ENCODE peak calls at places on chromosomes 1 and 21, in nine cellular contexts. V is GM23248, L is psoas muscle, I is PC-3, U is colonic mucosa, T is right cardiac atrium, J is Karpas-422, B is H9, R is ovary. Y is an unnamed sample.

GRCh38 chr1:16905112-16905855 is 9.5 kb downstream of the RNU1-2 start:
- DNase-seq in V (peak; percentile 91), I (peak; percentile 77), J (no peak), T (no peak), U (no peak), R (peak; percentile 45), L (no peak), B (peak; percentile 66), Y (peak; percentile 95)

GRCh38 chr1:222736972-222737371 is at the start of gene FAM177B:
- DNase-seq in J (no peak), I (peak; percentile 93), R (no peak), B (no peak), V (no peak), T (no peak), U (no peak), L (no peak), Y (no peak)

GRCh38 chr1:9776685-9777084 is 47.1 kb downstream of the CLSTN1 start:
- DNase-seq in R (no peak), J (no peak), U (no peak), T (no peak), V (no peak), L (no peak), I (no peak), B (no peak), Y (no peak)

GRCh38 chr1:153404768-153405167 is 11.6 kb upstream of the S100A7A start:
- DNase-seq in B (peak; percentile 73), R (no peak), J (peak; percentile 75), V (peak; percentile 28), L (peak; percentile 28), U (peak; percentile 61), T (peak; percentile 73), I (peak; percentile 64), Y (no peak)

GRCh38 chr1:154446292-154446691 is 41.1 kb downstream of the IL6R start:
- DNase-seq in L (no peak), B (no peak), I (no peak), J (no peak), R (peak; percentile 65), T (peak; percentile 22), V (peak; percentile 91), U (no peak), Y (no peak)

GRCh38 chr1:168512864-168513595 is 30.8 kb downstream of the XCL2 start:
- DNase-seq in V (no peak), U (no peak), T (peak; percentile 26), R (no peak), B (no peak), L (no peak), J (no peak), I (no peak), Y (peak; percentile 94)

GRCh38 chr21:26405735-26406361 is 167.2 kb downstream of the CYYR1 start:
- DNase-seq in V (peak; percentile 89), J (peak; percentile 52), R (no peak), T (no peak), B (peak; percentile 36), U (no peak), L (no peak), I (peak; percentile 88), Y (peak; percentile 35)

GRCh38 chr1:19368964-19369363 is 56.8 kb downstream of the SLC66A1 start:
- DNase-seq in R (no peak), U (no peak), V (no peak), B (no peak), L (no peak), T (no peak), J (no peak), I (no peak), Y (no peak)

GRCh38 chr1:25727819-25728286 is 72.1 kb upstream of the SELENON start:
- DNase-seq in J (no peak), R (peak; percentile 80), V (peak; percentile 40), B (no peak), T (peak; percentile 93), I (no peak), U (peak; percentile 70), L (peak; percentile 64), Y (peak; percentile 95)

GRCh38 chr1:205251576-205251975 is 23.8 kb downstream of the TMCC2 start:
- DNase-seq in T (no peak), U (no peak), I (no peak), R (no peak), L (no peak), J (no peak), B (no peak), V (no peak), Y (no peak)
- H3K27ac ChIP-seq in T (no peak overlapping the region), U (no peak overlapping the region), I (no peak overlapping the region), R (no peak overlapping the region), L (peak overlapping the region; percentile 84), J (no peak overlapping the region), B (no peak overlapping the region), V (no peak overlapping the region), Y (no peak overlapping the region)

GRCh38 chr1:207815913-207816312 is 64.1 kb downstream of the CD46 start:
- DNase-seq in B (no peak), J (no peak), R (no peak), U (no peak), V (peak; percentile 77), L (no peak), I (peak; percentile 85), T (no peak), Y (no peak)

GRCh38 chr1:207818971-207819451 is 67.2 kb downstream of the CD46 start:
- DNase-seq in B (no peak), T (no peak), U (no peak), J (no peak), I (peak; percentile 74), L (no peak), V (peak; percentile 75), R (no peak), Y (no peak)

GRCh38 chr1:207817166-207817565 is 65.3 kb downstream of the CD46 start:
- DNase-seq in T (no peak), R (no peak), L (no peak), J (no peak), B (no peak), I (no peak), V (no peak), U (no peak), Y (no peak)

GRCh38 chr1:207815466-207815865 is 63.6 kb downstream of the CD46 start:
- DNase-seq in R (no peak), I (no peak), V (no peak), B (no peak), J (no peak), U (no peak), L (no peak), T (no peak), Y (no peak)

DNA sequence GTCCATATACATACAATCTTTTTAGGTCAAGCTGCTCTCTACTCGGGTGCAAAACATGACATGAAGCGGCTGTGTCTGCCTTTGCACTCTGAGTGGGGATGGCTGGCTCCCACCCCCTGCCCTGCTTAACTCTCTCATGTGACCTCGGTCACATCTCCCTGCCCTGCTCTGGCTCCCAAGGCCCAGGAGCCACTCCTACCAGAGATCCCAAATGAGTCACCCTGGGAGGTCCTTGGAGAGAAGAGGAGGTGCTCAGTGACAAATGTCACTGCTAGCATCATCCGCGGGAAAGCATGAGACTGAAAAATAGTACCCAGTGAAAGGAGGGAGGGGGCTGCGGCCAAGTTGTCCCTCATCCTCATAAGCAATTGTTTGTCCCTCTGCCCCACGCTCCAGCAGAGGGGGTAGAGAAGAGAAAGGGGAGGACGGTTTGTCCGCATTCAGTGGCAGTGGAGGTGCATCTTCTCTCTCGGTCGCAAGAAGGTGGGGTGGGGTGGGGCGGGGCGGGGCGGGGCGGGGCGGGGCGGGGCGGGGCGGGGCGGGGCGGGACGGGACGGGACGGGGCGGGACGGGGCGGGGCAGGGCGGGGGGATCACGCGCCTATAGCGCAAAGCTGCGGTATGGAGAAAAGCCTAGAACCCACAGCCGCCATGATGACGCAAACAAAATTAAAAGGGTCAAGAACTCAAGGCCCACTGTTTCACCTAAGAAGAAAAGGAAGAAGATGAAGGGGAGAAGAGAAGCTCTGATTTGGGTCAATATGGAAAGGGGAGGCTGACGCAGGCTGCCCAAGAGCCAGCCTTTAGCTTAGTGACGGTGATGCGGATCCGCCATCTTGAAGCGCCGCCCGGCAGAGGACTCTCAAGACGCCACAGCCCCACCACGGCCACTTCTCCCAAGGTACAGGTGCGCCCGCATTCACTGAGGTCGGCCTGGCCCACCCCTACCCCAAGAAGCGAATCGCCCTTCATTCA is 66.2 kb downstream of the CD46 start:
- DNase-seq in L (peak; percentile 50), J (no peak), I (no peak), T (peak; percentile 69), B (no peak), V (no peak), R (no peak), U (no peak), Y (no peak)
- H3K4me1 ChIP-seq in L (peaks cover 73% of the 10 kb centered on the region), J (peaks cover 80% of the 10 kb centered on the region), I (peaks cover 33% of the 10 kb centered on the region), T (peaks cover 41% of the 10 kb centered on the region), B (no peaks in the 10 kb centered on the region), V (peaks cover 19% of the 10 kb centered on the region), R (peaks cover 48% of the 10 kb centered on the region), U (peaks cover 5% of the 10 kb centered on the region), Y (peaks cover 7% of the 10 kb centered on the region)

GRCh38 chr21:32383812-32384211 is 9.0 kb downstream of the URB1 start:
- DNase-seq in I (peak; percentile 37), B (no peak), T (no peak), R (no peak), J (no peak), U (no peak), V (no peak), L (no peak), Y (no peak)
- H3K27ac ChIP-seq in I (peak overlapping the region; percentile 79), B (no peak overlapping the region), T (no peak overlapping the region), R (no peak overlapping the region), J (no peak overlapping the region), U (no peak overlapping the region), V (no peak overlapping the region), L (no peak overlapping the region), Y (no peak overlapping the region)

GRCh38 chr1:2234762-2235113 is 6.6 kb downstream of the SKI start:
- DNase-seq in I (no peak), R (peak; percentile 64), L (peak; percentile 50), B (no peak), U (no peak), T (peak; percentile 79), V (no peak), J (no peak), Y (no peak)
- H3K4me1 ChIP-seq in I (peaks cover 32% of the 10 kb centered on the region), R (peaks cover 51% of the 10 kb centered on the region), L (peaks cover 90% of the 10 kb centered on the region), B (no peaks in the 10 kb centered on the region), U (peaks cover 44% of the 10 kb centered on the region), T (peaks cover 50% of the 10 kb centered on the region), V (peaks cover 52% of the 10 kb centered on the region), J (no peaks in the 10 kb centered on the region), Y (peaks cover 48% of the 10 kb centered on the region)

DNA sequence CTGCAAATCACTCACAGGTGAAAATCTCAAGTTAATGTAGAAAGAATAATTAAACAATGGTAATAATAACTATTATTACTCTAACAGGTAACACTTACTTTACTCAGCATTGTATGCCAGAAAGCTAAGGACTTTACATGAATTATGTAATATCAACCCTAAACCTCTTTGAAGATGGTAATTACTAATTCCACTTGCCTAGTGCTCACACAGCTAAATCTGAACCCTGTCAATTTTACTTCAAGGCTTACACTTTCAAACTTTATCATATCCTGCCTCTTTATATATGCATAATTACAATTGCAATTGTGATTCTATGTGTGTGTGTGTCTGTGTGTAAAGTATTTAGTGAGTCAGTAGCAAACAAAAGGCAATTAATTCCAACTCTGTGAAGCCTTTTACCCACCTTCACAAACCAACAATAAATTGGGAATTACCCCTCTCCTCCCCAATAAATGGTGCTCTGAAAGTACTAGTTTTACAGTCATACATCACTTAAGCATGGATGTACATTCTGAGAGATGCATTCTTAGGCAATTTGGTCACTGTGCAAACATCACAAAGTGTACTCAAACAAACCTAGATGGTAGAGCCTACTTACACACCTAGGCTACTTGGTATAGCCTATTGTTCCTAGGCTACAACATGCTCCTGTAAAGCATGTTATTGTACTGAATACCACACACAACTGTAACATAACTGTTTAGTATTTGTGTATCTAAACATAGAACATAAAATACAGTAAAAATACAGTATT is 5.9 kb downstream of the ZNF644 start:
- DNase-seq in V (peak; percentile 24), I (peak; percentile 97), J (no peak), B (no peak), R (no peak), U (no peak), T (no peak), L (no peak), Y (no peak)
- H3K27ac ChIP-seq in V (no peak overlapping the region), I (peak overlapping the region; percentile 73), J (no peak overlapping the region), B (no peak overlapping the region), R (no peak overlapping the region), U (no peak overlapping the region), T (no peak overlapping the region), L (no peak overlapping the region), Y (peak overlapping the region; percentile 10)

Y was measured in cardiac muscle cell.